ENCODE peak calls at places on chromosome 19, in nine cellular contexts. One of them, this sample, is unnamed.

GRCh38 chr19:29807870-29808405 is 3.9 kb upstream of the CCNE1 start:
- DNase-seq in mucosa of descending colon: no peak
- DNase-seq in lower lobe of right lung: peak; percentile 32
- DNase-seq in body of pancreas: no peak
- DNase-seq in mammary epithelial cell: no peak
- DNase-seq in astrocyte of the spinal cord: no peak
- DNase-seq in cardiac fibroblast: no peak
- DNase-seq in choroid plexus epithelial cell: no peak
- DNase-seq in endodermal cell: no peak
- DNase-seq in this sample: no peak

GRCh38 chr19:48511800-48512503 is at the start of gene LMTK3:
- DNase-seq in mucosa of descending colon: peak; percentile 82
- DNase-seq in lower lobe of right lung: peak; percentile 50
- DNase-seq in body of pancreas: no peak
- DNase-seq in mammary epithelial cell: no peak
- DNase-seq in astrocyte of the spinal cord: no peak
- DNase-seq in cardiac fibroblast: peak; percentile 25
- DNase-seq in choroid plexus epithelial cell: no peak
- DNase-seq in endodermal cell: no peak
- DNase-seq in this sample: no peak

GRCh38 chr19:21607453-21607852 is 102.1 kb downstream of the ZNF429 start:
- DNase-seq in mucosa of descending colon: no peak
- DNase-seq in lower lobe of right lung: no peak
- DNase-seq in body of pancreas: no peak
- DNase-seq in mammary epithelial cell: no peak
- DNase-seq in astrocyte of the spinal cord: no peak
- DNase-seq in cardiac fibroblast: no peak
- DNase-seq in choroid plexus epithelial cell: no peak
- DNase-seq in endodermal cell: no peak
- DNase-seq in this sample: no peak

GRCh38 chr19:35109395-35110112 is 6.1 kb upstream of the FXYD3 start:
- DNase-seq in mucosa of descending colon: no peak
- DNase-seq in lower lobe of right lung: no peak
- DNase-seq in body of pancreas: no peak
- DNase-seq in mammary epithelial cell: no peak
- DNase-seq in astrocyte of the spinal cord: no peak
- DNase-seq in cardiac fibroblast: no peak
- DNase-seq in choroid plexus epithelial cell: no peak
- DNase-seq in endodermal cell: no peak
- DNase-seq in this sample: peak; percentile 88

GRCh38 chr19:35585844-35586243 is at the start of gene PMIS2:
- DNase-seq in mucosa of descending colon: no peak
- DNase-seq in lower lobe of right lung: no peak
- DNase-seq in body of pancreas: no peak
- DNase-seq in mammary epithelial cell: no peak
- DNase-seq in astrocyte of the spinal cord: no peak
- DNase-seq in cardiac fibroblast: peak; percentile 12
- DNase-seq in choroid plexus epithelial cell: peak; percentile 9
- DNase-seq in endodermal cell: peak; percentile 78
- DNase-seq in this sample: no peak

GRCh38 chr19:13094771-13095392 is 7.8 kb downstream of the LYL1 start:
- DNase-seq in mucosa of descending colon: peak; percentile 73
- DNase-seq in lower lobe of right lung: no peak
- DNase-seq in body of pancreas: no peak
- DNase-seq in mammary epithelial cell: no peak
- DNase-seq in astrocyte of the spinal cord: no peak
- DNase-seq in cardiac fibroblast: no peak
- DNase-seq in choroid plexus epithelial cell: no peak
- DNase-seq in endodermal cell: peak; percentile 85
- DNase-seq in this sample: no peak

GRCh38 chr19:50661087-50661486 is 11.8 kb downstream of the C19orf81 start:
- DNase-seq in mucosa of descending colon: no peak
- DNase-seq in lower lobe of right lung: no peak
- DNase-seq in body of pancreas: no peak
- DNase-seq in mammary epithelial cell: no peak
- DNase-seq in astrocyte of the spinal cord: no peak
- DNase-seq in cardiac fibroblast: no peak
- DNase-seq in choroid plexus epithelial cell: no peak
- DNase-seq in endodermal cell: no peak
- DNase-seq in this sample: no peak

GRCh38 chr19:15631817-15632216 is 8.9 kb upstream of the CYP4F3 start:
- DNase-seq in mucosa of descending colon: no peak
- DNase-seq in lower lobe of right lung: no peak
- DNase-seq in body of pancreas: no peak
- DNase-seq in mammary epithelial cell: no peak
- DNase-seq in astrocyte of the spinal cord: no peak
- DNase-seq in cardiac fibroblast: peak; percentile 8
- DNase-seq in choroid plexus epithelial cell: peak; percentile 5
- DNase-seq in endodermal cell: peak; percentile 83
- DNase-seq in this sample: peak; percentile 50

GRCh38 chr19:49065905-49066512 is 1.4 kb upstream of the NTF4 start:
- DNase-seq in mucosa of descending colon: no peak
- DNase-seq in lower lobe of right lung: no peak
- DNase-seq in body of pancreas: no peak
- DNase-seq in mammary epithelial cell: no peak
- DNase-seq in astrocyte of the spinal cord: no peak
- DNase-seq in cardiac fibroblast: no peak
- DNase-seq in choroid plexus epithelial cell: no peak
- DNase-seq in endodermal cell: peak; percentile 57
- DNase-seq in this sample: no peak

GRCh38 chr19:3902317-3902973 is 22.0 kb downstream of the ATCAY start:
- DNase-seq in mucosa of descending colon: no peak
- DNase-seq in lower lobe of right lung: no peak
- DNase-seq in body of pancreas: no peak
- DNase-seq in mammary epithelial cell: no peak
- DNase-seq in astrocyte of the spinal cord: no peak
- DNase-seq in cardiac fibroblast: no peak
- DNase-seq in choroid plexus epithelial cell: no peak
- DNase-seq in endodermal cell: no peak
- DNase-seq in this sample: no peak

GRCh38 chr19:14432817-14433453 is at the start of gene PKN1:
- DNase-seq in mucosa of descending colon: peak; percentile 70
- DNase-seq in lower lobe of right lung: peak; percentile 70
- DNase-seq in body of pancreas: peak; percentile 46
- DNase-seq in mammary epithelial cell: no peak
- DNase-seq in astrocyte of the spinal cord: peak; percentile 8
- DNase-seq in cardiac fibroblast: no peak
- DNase-seq in choroid plexus epithelial cell: no peak
- DNase-seq in endodermal cell: peak; percentile 84
- DNase-seq in this sample: peak; percentile 69

GRCh38 chr19:13428352-13428751 is 77.9 kb downstream of the CACNA1A start:
- DNase-seq in mucosa of descending colon: no peak
- DNase-seq in lower lobe of right lung: no peak
- DNase-seq in body of pancreas: no peak
- DNase-seq in mammary epithelial cell: peak; percentile 6
- DNase-seq in astrocyte of the spinal cord: no peak
- DNase-seq in cardiac fibroblast: peak; percentile 49
- DNase-seq in choroid plexus epithelial cell: peak; percentile 23
- DNase-seq in endodermal cell: peak; percentile 63
- DNase-seq in this sample: peak; percentile 21

GRCh38 chr19:2221250-2221831 is 14.8 kb downstream of the PLEKHJ1 start:
- DNase-seq in mucosa of descending colon: no peak
- DNase-seq in lower lobe of right lung: no peak
- DNase-seq in body of pancreas: no peak
- DNase-seq in mammary epithelial cell: no peak
- DNase-seq in astrocyte of the spinal cord: peak; percentile 33
- DNase-seq in cardiac fibroblast: peak; percentile 84
- DNase-seq in choroid plexus epithelial cell: peak; percentile 90
- DNase-seq in endodermal cell: no peak
- DNase-seq in this sample: no peak

GRCh38 chr19:45782820-45783785 is 813 bp upstream of the DMPK start:
- DNase-seq in mucosa of descending colon: no peak
- DNase-seq in lower lobe of right lung: no peak
- DNase-seq in body of pancreas: no peak
- DNase-seq in mammary epithelial cell: peak; percentile 32
- DNase-seq in astrocyte of the spinal cord: peak; percentile 46
- DNase-seq in cardiac fibroblast: peak; percentile 70
- DNase-seq in choroid plexus epithelial cell: peak; percentile 67
- DNase-seq in endodermal cell: peak; percentile 51
- DNase-seq in this sample: no peak

GRCh38 chr19:51090471-51090870 is 7.8 kb upstream of the KLK14 start:
- DNase-seq in mucosa of descending colon: no peak
- DNase-seq in lower lobe of right lung: no peak
- DNase-seq in body of pancreas: no peak
- DNase-seq in mammary epithelial cell: no peak
- DNase-seq in astrocyte of the spinal cord: no peak
- DNase-seq in cardiac fibroblast: no peak
- DNase-seq in choroid plexus epithelial cell: no peak
- DNase-seq in endodermal cell: no peak
- DNase-seq in this sample: no peak

GRCh38 chr19:5680083-5680436 is 256 bp downstream of the MICOS13 start:
- DNase-seq in mucosa of descending colon: peak; percentile 84
- DNase-seq in lower lobe of right lung: peak; percentile 68
- DNase-seq in body of pancreas: no peak
- DNase-seq in mammary epithelial cell: no peak
- DNase-seq in astrocyte of the spinal cord: no peak
- DNase-seq in cardiac fibroblast: no peak
- DNase-seq in choroid plexus epithelial cell: peak; percentile 40
- DNase-seq in endodermal cell: no peak
- DNase-seq in this sample: no peak

DNA sequence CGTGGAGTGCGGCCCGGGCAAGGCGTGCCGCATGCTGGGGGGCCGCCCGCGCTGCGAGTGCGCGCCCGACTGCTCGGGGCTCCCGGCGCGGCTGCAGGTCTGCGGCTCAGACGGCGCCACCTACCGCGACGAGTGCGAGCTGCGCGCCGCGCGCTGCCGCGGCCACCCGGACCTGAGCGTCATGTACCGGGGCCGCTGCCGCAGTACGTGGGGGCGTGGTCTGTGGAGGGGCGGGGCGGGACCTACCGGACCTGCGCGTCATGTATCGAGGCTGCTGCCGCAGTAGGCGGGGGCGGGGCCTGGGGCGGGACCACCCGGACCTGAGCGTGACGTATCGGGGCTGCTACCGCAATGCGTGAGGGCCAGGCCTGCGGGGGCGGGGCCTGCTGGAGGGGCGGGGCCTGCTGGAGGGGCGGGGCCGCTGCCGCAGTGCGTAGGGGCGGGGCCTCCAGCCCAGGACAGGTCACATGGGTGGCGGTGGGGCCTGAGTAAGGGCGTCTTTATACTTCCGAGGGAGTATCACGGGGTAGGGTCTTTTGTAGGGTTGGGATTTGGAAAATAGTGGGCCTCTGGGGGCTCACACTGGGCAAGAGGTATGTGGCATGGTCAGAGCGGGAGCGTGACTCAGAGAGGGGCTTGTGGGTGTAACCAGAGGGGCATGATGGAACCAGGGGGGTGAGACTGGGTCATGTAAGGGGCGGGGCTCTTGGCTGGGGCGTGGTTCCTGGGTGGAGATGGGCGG is 4.3 kb downstream of the FSTL3 start:
- DNase-seq in mucosa of descending colon: peak; percentile 100
- DNase-seq in lower lobe of right lung: peak; percentile 100
- DNase-seq in body of pancreas: peak; percentile 100
- DNase-seq in mammary epithelial cell: peak; percentile 96
- DNase-seq in astrocyte of the spinal cord: peak; percentile 99
- DNase-seq in cardiac fibroblast: peak; percentile 99
- DNase-seq in choroid plexus epithelial cell: peak; percentile 99
- DNase-seq in endodermal cell: peak; percentile 100
- DNase-seq in this sample: peak; percentile 96
- TF ChIP-seq CTCF in mucosa of descending colon: peak; percentile 61
- TF ChIP-seq CTCF in lower lobe of right lung: peak; percentile 46
- TF ChIP-seq CTCF in body of pancreas: peak; percentile 74
- TF ChIP-seq CTCF in mammary epithelial cell: peak; percentile 17
- TF ChIP-seq CTCF in astrocyte of the spinal cord: peak; percentile 28
- TF ChIP-seq CTCF in cardiac fibroblast: no peak
- TF ChIP-seq CTCF in choroid plexus epithelial cell: peak; percentile 23
- TF ChIP-seq CTCF in endodermal cell: peak; percentile 63
- TF ChIP-seq CTCF in this sample: peak; percentile 19

GRCh38 chr19:38544569-38545315 is 73.0 kb downstream of the MAP4K1 start:
- DNase-seq in mucosa of descending colon: peak; percentile 10
- DNase-seq in lower lobe of right lung: peak; percentile 12
- DNase-seq in body of pancreas: no peak
- DNase-seq in mammary epithelial cell: no peak
- DNase-seq in astrocyte of the spinal cord: no peak
- DNase-seq in cardiac fibroblast: peak; percentile 23
- DNase-seq in choroid plexus epithelial cell: peak; percentile 30
- DNase-seq in endodermal cell: no peak
- DNase-seq in this sample: no peak
- TF ChIP-seq CTCF in mucosa of descending colon: peak; percentile 32
- TF ChIP-seq CTCF in lower lobe of right lung: no peak
- TF ChIP-seq CTCF in body of pancreas: no peak
- TF ChIP-seq CTCF in mammary epithelial cell: no peak
- TF ChIP-seq CTCF in astrocyte of the spinal cord: no peak
- TF ChIP-seq CTCF in cardiac fibroblast: peak; percentile 50
- TF ChIP-seq CTCF in choroid plexus epithelial cell: no peak
- TF ChIP-seq CTCF in endodermal cell: peak; percentile 71
- TF ChIP-seq CTCF in this sample: peak; percentile 54

GRCh38 chr19:41354343-41354974 is 737 bp upstream of the TGFB1 start:
- DNase-seq in mucosa of descending colon: peak; percentile 68
- DNase-seq in lower lobe of right lung: no peak
- DNase-seq in body of pancreas: no peak
- DNase-seq in mammary epithelial cell: no peak
- DNase-seq in astrocyte of the spinal cord: no peak
- DNase-seq in cardiac fibroblast: no peak
- DNase-seq in choroid plexus epithelial cell: no peak
- DNase-seq in endodermal cell: no peak
- DNase-seq in this sample: no peak
- TF ChIP-seq CTCF in mucosa of descending colon: no peak
- TF ChIP-seq CTCF in lower lobe of right lung: no peak
- TF ChIP-seq CTCF in body of pancreas: no peak
- TF ChIP-seq CTCF in mammary epithelial cell: no peak
- TF ChIP-seq CTCF in astrocyte of the spinal cord: no peak
- TF ChIP-seq CTCF in cardiac fibroblast: no peak
- TF ChIP-seq CTCF in choroid plexus epithelial cell: no peak
- TF ChIP-seq CTCF in endodermal cell: no peak
- TF ChIP-seq CTCF in this sample: no peak

GRCh38 chr19:934197-934840 is 8.5 kb downstream of the ARID3A start:
- DNase-seq in mucosa of descending colon: no peak
- DNase-seq in lower lobe of right lung: no peak
- DNase-seq in body of pancreas: peak; percentile 39
- DNase-seq in mammary epithelial cell: no peak
- DNase-seq in astrocyte of the spinal cord: no peak
- DNase-seq in cardiac fibroblast: no peak
- DNase-seq in choroid plexus epithelial cell: no peak
- DNase-seq in endodermal cell: no peak
- DNase-seq in this sample: no peak

GRCh38 chr19:934865-935422 is 9.1 kb downstream of the ARID3A start:
- DNase-seq in mucosa of descending colon: peak; percentile 91
- DNase-seq in lower lobe of right lung: peak; percentile 95
- DNase-seq in body of pancreas: peak; percentile 98
- DNase-seq in mammary epithelial cell: no peak
- DNase-seq in astrocyte of the spinal cord: peak; percentile 70
- DNase-seq in cardiac fibroblast: peak; percentile 64
- DNase-seq in choroid plexus epithelial cell: peak; percentile 50
- DNase-seq in endodermal cell: no peak
- DNase-seq in this sample: peak; percentile 86

GRCh38 chr19:931860-932646 is 6.2 kb downstream of the ARID3A start:
- DNase-seq in mucosa of descending colon: no peak
- DNase-seq in lower lobe of right lung: no peak
- DNase-seq in body of pancreas: no peak
- DNase-seq in mammary epithelial cell: no peak
- DNase-seq in astrocyte of the spinal cord: no peak
- DNase-seq in cardiac fibroblast: no peak
- DNase-seq in choroid plexus epithelial cell: no peak
- DNase-seq in endodermal cell: no peak
- DNase-seq in this sample: no peak

GRCh38 chr19:932647-933552 is 7.1 kb downstream of the ARID3A start:
- DNase-seq in mucosa of descending colon: no peak
- DNase-seq in lower lobe of right lung: peak; percentile 75
- DNase-seq in body of pancreas: no peak
- DNase-seq in mammary epithelial cell: peak; percentile 61
- DNase-seq in astrocyte of the spinal cord: peak; percentile 94
- DNase-seq in cardiac fibroblast: peak; percentile 93
- DNase-seq in choroid plexus epithelial cell: peak; percentile 98
- DNase-seq in endodermal cell: peak; percentile 58
- DNase-seq in this sample: peak; percentile 31

GRCh38 chr19:933553-933882 is 7.7 kb downstream of the ARID3A start:
- DNase-seq in mucosa of descending colon: no peak
- DNase-seq in lower lobe of right lung: no peak
- DNase-seq in body of pancreas: no peak
- DNase-seq in mammary epithelial cell: no peak
- DNase-seq in astrocyte of the spinal cord: no peak
- DNase-seq in cardiac fibroblast: no peak
- DNase-seq in choroid plexus epithelial cell: no peak
- DNase-seq in endodermal cell: no peak
- DNase-seq in this sample: no peak
- TF ChIP-seq CTCF in mucosa of descending colon: no peak
- TF ChIP-seq CTCF in lower lobe of right lung: no peak
- TF ChIP-seq CTCF in body of pancreas: no peak
- TF ChIP-seq CTCF in mammary epithelial cell: no peak
- TF ChIP-seq CTCF in astrocyte of the spinal cord: no peak
- TF ChIP-seq CTCF in cardiac fibroblast: no peak
- TF ChIP-seq CTCF in choroid plexus epithelial cell: no peak
- TF ChIP-seq CTCF in endodermal cell: no peak
- TF ChIP-seq CTCF in this sample: no peak